ENCODE peak calls at places on chromosomes 7 and 10, in four cellular contexts. One of them, this sample, is unnamed. For H3K27me3, the result is how much of the 10 kb centered on the place peaks cover.

GRCh38 chr10:113291413-113291812 is 261.4 kb upstream of the HABP2 start:
- DNase-seq in cardiac muscle cell: no peak
- DNase-seq in tibial nerve: no peak
- DNase-seq in bronchial epithelial cell: no peak
- DNase-seq in this sample: no peak

GRCh38 chr7:2525161-2525930 is 5.8 kb downstream of the LFNG start:
- DNase-seq in bronchial epithelial cell: no peak
- DNase-seq in tibial nerve: no peak
- DNase-seq in cardiac muscle cell: no peak
- DNase-seq in this sample: no peak

GRCh38 chr10:30784521-30784895 is 155.0 kb upstream of the LYZL2 start:
- DNase-seq in cardiac muscle cell: peak
- DNase-seq in bronchial epithelial cell: no peak
- DNase-seq in tibial nerve: no peak
- DNase-seq in this sample: peak

GRCh38 chr10:44862917-44863316 is 48.2 kb upstream of the TMEM72 start:
- DNase-seq in cardiac muscle cell: no peak
- DNase-seq in tibial nerve: no peak
- DNase-seq in bronchial epithelial cell: no peak
- DNase-seq in this sample: no peak

GRCh38 chr7:97043281-97043680 is 18.6 kb upstream of the DLX5 start:
- DNase-seq in bronchial epithelial cell: peak
- DNase-seq in cardiac muscle cell: no peak
- DNase-seq in tibial nerve: no peak
- DNase-seq in this sample: no peak

GRCh38 chr7:101308245-101309085 is 13.1 kb downstream of the IFT22 start:
- DNase-seq in tibial nerve: no peak
- DNase-seq in bronchial epithelial cell: peak
- DNase-seq in cardiac muscle cell: peak
- DNase-seq in this sample: peak

GRCh38 chr7:85229544-85229943 is 42.7 kb upstream of the SEMA3D start:
- DNase-seq in tibial nerve: no peak
- DNase-seq in cardiac muscle cell: no peak
- DNase-seq in bronchial epithelial cell: no peak
- DNase-seq in this sample: no peak

GRCh38 chr7:7639847-7640220 is 718 bp upstream of the UMAD1 start:
- DNase-seq in bronchial epithelial cell: peak
- DNase-seq in cardiac muscle cell: peak
- DNase-seq in tibial nerve: peak
- DNase-seq in this sample: peak

GRCh38 chr7:142537760-142538159 is 211.5 kb upstream of the PRSS1 start:
- DNase-seq in bronchial epithelial cell: no peak
- DNase-seq in cardiac muscle cell: no peak
- DNase-seq in tibial nerve: no peak
- DNase-seq in this sample: no peak

GRCh38 chr7:73840715-73841379 is 1.5 kb downstream of the METTL27 start:
- DNase-seq in bronchial epithelial cell: no peak
- DNase-seq in tibial nerve: no peak
- DNase-seq in cardiac muscle cell: no peak
- DNase-seq in this sample: no peak

GRCh38 chr10:73439605-73440298 is 6.4 kb upstream of the MSS51 start:
- DNase-seq in tibial nerve: no peak
- DNase-seq in bronchial epithelial cell: peak
- DNase-seq in cardiac muscle cell: peak
- DNase-seq in this sample: no peak

GRCh38 chr7:134120405-134120804 is 6.7 kb upstream of the LRGUK start:
- DNase-seq in cardiac muscle cell: no peak
- DNase-seq in bronchial epithelial cell: no peak
- DNase-seq in tibial nerve: no peak
- DNase-seq in this sample: no peak

GRCh38 chr10:69901623-69902505 is 100.2 kb downstream of the COL13A1 start:
- DNase-seq in cardiac muscle cell: peak
- DNase-seq in tibial nerve: peak
- DNase-seq in bronchial epithelial cell: peak
- DNase-seq in this sample: peak

GRCh38 chr7:101618207-101618839 is 10.8 kb downstream of the MYL10 start:
- DNase-seq in tibial nerve: no peak
- DNase-seq in bronchial epithelial cell: no peak
- DNase-seq in cardiac muscle cell: no peak
- DNase-seq in this sample: no peak

GRCh38 chr7:139871276-139871675 is 42.2 kb downstream of the TBXAS1 start:
- DNase-seq in tibial nerve: no peak
- DNase-seq in cardiac muscle cell: peak
- DNase-seq in bronchial epithelial cell: no peak
- DNase-seq in this sample: no peak

GRCh38 chr7:42237162-42237821 is at the start of gene GLI3:
- DNase-seq in cardiac muscle cell: peak
- DNase-seq in bronchial epithelial cell: peak
- DNase-seq in tibial nerve: peak
- DNase-seq in this sample: no peak

GRCh38 chr7:15747187-15748111 is 61.0 kb upstream of the MEOX2 start:
- DNase-seq in tibial nerve: no peak
- DNase-seq in cardiac muscle cell: peak
- DNase-seq in bronchial epithelial cell: no peak
- DNase-seq in this sample: no peak

GRCh38 chr10:14144491-14144890 is 186.2 kb downstream of the FRMD4A start:
- DNase-seq in cardiac muscle cell: no peak
- DNase-seq in bronchial epithelial cell: no peak
- DNase-seq in tibial nerve: no peak
- DNase-seq in this sample: no peak

GRCh38 chr7:111083423-111083822 is 7.5 kb upstream of the LRRN3 start:
- DNase-seq in cardiac muscle cell: peak
- DNase-seq in tibial nerve: no peak
- DNase-seq in bronchial epithelial cell: no peak
- DNase-seq in this sample: peak

GRCh38 chr7:110529175-110529574 is 561.8 kb upstream of the LRRN3 start:
- DNase-seq in bronchial epithelial cell: no peak
- DNase-seq in tibial nerve: no peak
- DNase-seq in cardiac muscle cell: no peak
- DNase-seq in this sample: no peak

GRCh38 chr7:128166603-128167315 is 74.3 kb upstream of the LEP start:
- DNase-seq in cardiac muscle cell: peak
- DNase-seq in bronchial epithelial cell: no peak
- DNase-seq in tibial nerve: no peak
- DNase-seq in this sample: no peak

GRCh38 chr7:105618016-105618296 is 36.7 kb upstream of the EFCAB10 start:
- DNase-seq in bronchial epithelial cell: no peak
- DNase-seq in cardiac muscle cell: no peak
- DNase-seq in tibial nerve: no peak
- DNase-seq in this sample: no peak

GRCh38 chr10:124165311-124165710 is 71.9 kb upstream of the CHST15 start:
- DNase-seq in bronchial epithelial cell: no peak
- DNase-seq in cardiac muscle cell: no peak
- DNase-seq in tibial nerve: no peak
- DNase-seq in this sample: no peak

GRCh38 chr10:22637491-22637890 is 76.9 kb downstream of the PIP4K2A start:
- DNase-seq in cardiac muscle cell: no peak
- DNase-seq in bronchial epithelial cell: no peak
- DNase-seq in tibial nerve: no peak
- DNase-seq in this sample: no peak

GRCh38 chr7:106022193-106022821 is 59.2 kb downstream of the CDHR3 start:
- DNase-seq in tibial nerve: no peak
- DNase-seq in cardiac muscle cell: no peak
- DNase-seq in bronchial epithelial cell: no peak
- DNase-seq in this sample: peak

GRCh38 chr10:131086511-131086910 is 225.0 kb downstream of the TCERG1L start:
- DNase-seq in tibial nerve: no peak
- DNase-seq in cardiac muscle cell: no peak
- DNase-seq in bronchial epithelial cell: no peak
- DNase-seq in this sample: no peak

GRCh38 chr10:59244871-59245270 is 68.4 kb downstream of the PHYHIPL start:
- DNase-seq in cardiac muscle cell: no peak
- DNase-seq in tibial nerve: no peak
- DNase-seq in bronchial epithelial cell: no peak
- DNase-seq in this sample: no peak

GRCh38 chr10:19966751-19967150 is 150.5 kb downstream of the PLXDC2 start:
- DNase-seq in cardiac muscle cell: peak
- DNase-seq in tibial nerve: no peak
- DNase-seq in bronchial epithelial cell: no peak
- DNase-seq in this sample: no peak

GRCh38 chr10:91614254-91614624 is 18.6 kb downstream of the PPP1R3C start:
- DNase-seq in tibial nerve: no peak
- DNase-seq in cardiac muscle cell: peak
- DNase-seq in bronchial epithelial cell: no peak
- DNase-seq in this sample: no peak

GRCh38 chr7:113806633-113807327 is 112.0 kb downstream of the PPP1R3A start:
- DNase-seq in bronchial epithelial cell: no peak
- DNase-seq in tibial nerve: no peak
- DNase-seq in cardiac muscle cell: no peak
- DNase-seq in this sample: no peak

GRCh38 chr7:159096736-159097581 is 47.7 kb downstream of the VIPR2 start:
- DNase-seq in bronchial epithelial cell: no peak
- DNase-seq in tibial nerve: no peak
- DNase-seq in cardiac muscle cell: no peak
- DNase-seq in this sample: no peak

GRCh38 chr10:121631296-121631695 is 33.1 kb upstream of the FGFR2 start:
- DNase-seq in bronchial epithelial cell: peak
- DNase-seq in cardiac muscle cell: no peak
- DNase-seq in tibial nerve: no peak
- DNase-seq in this sample: no peak

GRCh38 chr10:121624778-121625330 is 26.6 kb upstream of the FGFR2 start:
- DNase-seq in bronchial epithelial cell: peak
- DNase-seq in cardiac muscle cell: no peak
- DNase-seq in tibial nerve: no peak
- DNase-seq in this sample: no peak

GRCh38 chr10:121628859-121629258 is 30.6 kb upstream of the FGFR2 start:
- DNase-seq in tibial nerve: no peak
- DNase-seq in cardiac muscle cell: no peak
- DNase-seq in bronchial epithelial cell: no peak
- DNase-seq in this sample: no peak

GRCh38 chr10:121633056-121633455 is 34.8 kb upstream of the FGFR2 start:
- DNase-seq in tibial nerve: no peak
- DNase-seq in cardiac muscle cell: no peak
- DNase-seq in bronchial epithelial cell: no peak
- DNase-seq in this sample: no peak

GRCh38 chr10:121627810-121628209 is 29.6 kb upstream of the FGFR2 start:
- DNase-seq in cardiac muscle cell: no peak
- DNase-seq in bronchial epithelial cell: peak
- DNase-seq in tibial nerve: no peak
- DNase-seq in this sample: no peak
- H3K27me3 ChIP-seq in cardiac muscle cell: under half
- H3K27me3 ChIP-seq in bronchial epithelial cell: under half
- H3K27me3 ChIP-seq in tibial nerve: under half
- H3K27me3 ChIP-seq in this sample: under half

GRCh38 chr10:126239844-126240243 is 148.4 kb downstream of the ADAM12 start:
- DNase-seq in bronchial epithelial cell: no peak
- DNase-seq in tibial nerve: no peak
- DNase-seq in cardiac muscle cell: no peak
- DNase-seq in this sample: no peak
- H3K4me3 ChIP-seq in bronchial epithelial cell: no peak
- H3K4me3 ChIP-seq in tibial nerve: no peak
- H3K4me3 ChIP-seq in cardiac muscle cell: no peak
- H3K4me3 ChIP-seq in this sample: no peak

DNA sequence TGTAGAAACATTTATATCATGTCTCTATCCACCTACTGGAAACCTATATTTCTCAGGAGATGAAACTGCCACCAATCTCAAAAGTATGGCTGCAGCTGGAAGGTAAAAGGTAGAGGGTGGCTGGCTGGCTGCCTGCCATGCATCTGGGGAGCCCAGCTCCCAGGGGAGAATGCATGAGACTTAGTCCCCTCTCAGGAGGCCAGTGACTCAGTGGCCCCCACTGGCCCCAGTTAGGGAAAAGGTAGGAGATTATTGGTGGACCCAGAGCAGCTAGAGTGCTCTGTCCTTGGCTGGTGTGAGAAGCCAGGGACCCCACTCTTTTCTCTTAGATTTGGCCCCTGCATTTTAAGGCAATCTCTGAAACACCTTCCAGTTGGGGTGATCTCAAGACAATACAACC is 6.8 kb upstream of the NKX2-3 start:
- DNase-seq in bronchial epithelial cell: no peak
- DNase-seq in tibial nerve: no peak
- DNase-seq in cardiac muscle cell: no peak
- DNase-seq in this sample: no peak
- H3K27me3 ChIP-seq in bronchial epithelial cell: half or more
- H3K27me3 ChIP-seq in tibial nerve: under half
- H3K27me3 ChIP-seq in cardiac muscle cell: half or more
- H3K27me3 ChIP-seq in this sample: under half

GRCh38 chr7:99562114-99562784 is 3.8 kb downstream of the ZNF655 start:
- DNase-seq in cardiac muscle cell: no peak
- DNase-seq in tibial nerve: no peak
- DNase-seq in bronchial epithelial cell: no peak
- DNase-seq in this sample: no peak
- H3K4me3 ChIP-seq in cardiac muscle cell: no peak
- H3K4me3 ChIP-seq in tibial nerve: no peak
- H3K4me3 ChIP-seq in bronchial epithelial cell: no peak
- H3K4me3 ChIP-seq in this sample: no peak

GRCh38 chr7:1402110-1402790 is 57.0 kb downstream of the MICALL2 start:
- DNase-seq in cardiac muscle cell: no peak
- DNase-seq in bronchial epithelial cell: no peak
- DNase-seq in tibial nerve: no peak
- DNase-seq in this sample: no peak

GRCh38 chr7:1403844-1404404 is 55.3 kb downstream of the MICALL2 start:
- DNase-seq in tibial nerve: no peak
- DNase-seq in cardiac muscle cell: peak
- DNase-seq in bronchial epithelial cell: no peak
- DNase-seq in this sample: no peak

GRCh38 chr7:1401011-1401410 is 58.3 kb downstream of the MICALL2 start:
- DNase-seq in tibial nerve: no peak
- DNase-seq in cardiac muscle cell: no peak
- DNase-seq in bronchial epithelial cell: no peak
- DNase-seq in this sample: no peak

GRCh38 chr7:1404881-1405548 is 54.3 kb downstream of the MICALL2 start:
- DNase-seq in bronchial epithelial cell: no peak
- DNase-seq in tibial nerve: no peak
- DNase-seq in cardiac muscle cell: peak
- DNase-seq in this sample: no peak

GRCh38 chr7:1402791-1403755 is 56.2 kb downstream of the MICALL2 start:
- DNase-seq in tibial nerve: no peak
- DNase-seq in cardiac muscle cell: no peak
- DNase-seq in bronchial epithelial cell: no peak
- DNase-seq in this sample: no peak
- H3K27me3 ChIP-seq in tibial nerve: under half
- H3K27me3 ChIP-seq in cardiac muscle cell: half or more
- H3K27me3 ChIP-seq in bronchial epithelial cell: under half
- H3K27me3 ChIP-seq in this sample: under half

GRCh38 chr10:29163746-29164145 is 125.1 kb upstream of the LYZL1 start:
- DNase-seq in cardiac muscle cell: peak
- DNase-seq in bronchial epithelial cell: peak
- DNase-seq in tibial nerve: no peak
- DNase-seq in this sample: no peak

GRCh38 chr10:29157321-29157720 is 131.5 kb upstream of the LYZL1 start:
- DNase-seq in bronchial epithelial cell: no peak
- DNase-seq in cardiac muscle cell: no peak
- DNase-seq in tibial nerve: no peak
- DNase-seq in this sample: no peak

GRCh38 chr10:29158066-29158465 is 130.8 kb upstream of the LYZL1 start:
- DNase-seq in cardiac muscle cell: no peak
- DNase-seq in tibial nerve: no peak
- DNase-seq in bronchial epithelial cell: no peak
- DNase-seq in this sample: no peak

GRCh38 chr10:29160110-29160669 is 128.7 kb upstream of the LYZL1 start:
- DNase-seq in tibial nerve: no peak
- DNase-seq in bronchial epithelial cell: peak
- DNase-seq in cardiac muscle cell: peak
- DNase-seq in this sample: no peak
- H3K4me3 ChIP-seq in tibial nerve: no peak
- H3K4me3 ChIP-seq in bronchial epithelial cell: no peak
- H3K4me3 ChIP-seq in cardiac muscle cell: no peak
- H3K4me3 ChIP-seq in this sample: no peak